ENCODE peak calls at places on chromosomes 16 and 17, in eight cellular contexts. Y is stimulated activated naive CD4-positive, alpha-beta T cell; W is upper lobe of right lung; O is NCI-H1105; V is stimulated activated CD4-positive, alpha-beta T cell treated with anti-CD3 and anti-CD28 coated beads, Interleukin-15, amount 100 ng/mL, for 24 hours; Z is AG04449; L is activated naive CD8-positive, alpha-beta T cell treated with anti-CD3 and anti-CD28 coated beads, Interleukin-2, amount 10 ng/mL, durations not matched to agents 7 days and 5 days; R is GM12892. J is an unnamed sample.

GRCh38 chr17:15388356-15389046 is 47.1 kb upstream of the TEKT3 start:
- DNase-seq in Y (no peak), W (no peak), O (no peak), V (no peak), Z (no peak), L (no peak), R (no peak), J (no peak)

GRCh38 chr16:82091225-82091624 is 56.2 kb downstream of the HSD17B2 start:
- DNase-seq in Y (no peak), W (no peak), O (no peak), V (no peak), Z (peak), L (no peak), R (no peak), J (no peak)

GRCh38 chr17:81322271-81323082 is 27.4 kb upstream of the SLC38A10 start:
- DNase-seq in Y (peak), W (no peak), O (no peak), V (peak), Z (no peak), L (peak), R (peak), J (no peak)

GRCh38 chr17:43219746-43220380 is 8.2 kb downstream of the TMEM106A start:
- DNase-seq in Y (no peak), W (peak), O (no peak), V (no peak), Z (no peak), L (no peak), R (no peak), J (no peak)

GRCh38 chr16:51410125-51410524 is 259.1 kb upstream of the SALL1 start:
- DNase-seq in Y (no peak), W (no peak), O (no peak), V (no peak), Z (no peak), L (no peak), R (no peak), J (no peak)

GRCh38 chr16:3131755-3132377 is 3.0 kb upstream of the ZNF213 start:
- DNase-seq in Y (no peak), W (peak), O (no peak), V (peak), Z (no peak), L (peak), R (peak), J (no peak)

GRCh38 chr17:28982191-28982793 is 23.5 kb downstream of the SEZ6 start:
- DNase-seq in Y (no peak), W (no peak), O (no peak), V (peak), Z (no peak), L (peak), R (peak), J (peak)

GRCh38 chr17:44086364-44087311 is 16.1 kb downstream of the G6PC3 start:
- DNase-seq in Y (no peak), W (no peak), O (no peak), V (peak), Z (no peak), L (no peak), R (no peak), J (peak)

GRCh38 chr17:8753976-8754440 is 4.3 kb downstream of the SPDYE4 start:
- DNase-seq in Y (no peak), W (no peak), O (peak), V (no peak), Z (no peak), L (no peak), R (no peak), J (no peak)

GRCh38 chr17:48997103-48997826 is at the start of gene IGF2BP1:
- DNase-seq in Y (peak), W (no peak), O (peak), V (peak), Z (no peak), L (peak), R (no peak), J (peak)

GRCh38 chr16:57528499-57529323 is 7.7 kb downstream of the CCDC102A start:
- DNase-seq in Y (no peak), W (peak), O (no peak), V (no peak), Z (no peak), L (peak), R (peak), J (no peak)

GRCh38 chr17:36602924-36603384 is 1.6 kb downstream of the MRM1 start:
- DNase-seq in Y (peak), W (peak), O (peak), V (peak), Z (no peak), L (peak), R (peak), J (peak)

GRCh38 chr17:34146440-34147043 is 108.5 kb upstream of the CCL2 start:
- DNase-seq in Y (peak), W (peak), O (peak), V (peak), Z (no peak), L (peak), R (peak), J (no peak)

GRCh38 chr17:44084131-44084538 is 13.6 kb downstream of the G6PC3 start:
- DNase-seq in Y (no peak), W (peak), O (no peak), V (peak), Z (no peak), L (no peak), R (no peak), J (no peak)

J was measured in NCI-H510A treated with DMSO at 0.1 percent for 48 hours.